ENCODE peak calls at places on chromosomes 11 and 22, in five cellular contexts. B is neuronal stem cell, X is osteoblast, K is tibial nerve, F is stomach. A is an unnamed sample.
A peak's percentile ranks its signal among the peaks of the same experiment; 100 is the strongest.

GRCh38 chr22:31661851-31662667 is at the start of gene PISD:
- DNase-seq in F (peak; percentile 98), X (peak; percentile 96), B (peak; percentile 92), K (peak; percentile 94), A (peak; percentile 97)

GRCh38 chr11:47860526-47860925 is 12.4 kb upstream of the NUP160 start:
- DNase-seq in X (no peak), B (no peak), F (no peak), K (no peak), A (no peak)

GRCh38 chr11:67076202-67076601 is 19.6 kb downstream of the RHOD start:
- DNase-seq in F (no peak), X (no peak), B (no peak), K (no peak), A (no peak)

GRCh38 chr22:30481711-30482110 is 9.9 kb upstream of the SEC14L3 start:
- DNase-seq in F (no peak), B (no peak), K (no peak), X (peak; percentile 80), A (no peak)

GRCh38 chr11:102761646-102762238 is 18.7 kb downstream of the MMP10 start:
- DNase-seq in K (no peak), F (no peak), B (peak; percentile 11), X (no peak), A (no peak)

GRCh38 chr22:20985720-20986119 is 3.6 kb downstream of the LZTR1 start:
- DNase-seq in B (no peak), F (no peak), X (no peak), K (no peak), A (no peak)

GRCh38 chr11:47216141-47216798 is 1.5 kb downstream of the DDB2 start:
- DNase-seq in K (no peak), B (no peak), F (peak; percentile 69), X (peak; percentile 92), A (no peak)

GRCh38 chr22:44712156-44712555 is 10.2 kb downstream of the PRR5 start:
- DNase-seq in K (no peak), B (no peak), F (no peak), X (no peak), A (no peak)

GRCh38 chr11:86068138-86068861 is 584 bp downstream of the PICALM start:
- DNase-seq in F (peak; percentile 32), X (peak; percentile 73), K (peak; percentile 19), B (peak; percentile 23), A (peak; percentile 55)

GRCh38 chr11:126930100-126930841 is 70.3 kb downstream of the KIRREL3 start:
- DNase-seq in F (no peak), X (no peak), K (no peak), B (no peak), A (no peak)

GRCh38 chr11:67277231-67277961 is 11.1 kb downstream of the GRK2 start:
- DNase-seq in K (peak; percentile 86), X (peak; percentile 98), B (no peak), F (peak; percentile 91), A (peak; percentile 95)

GRCh38 chr11:66694732-66695207 is 17.1 kb upstream of the RBM4B start:
- DNase-seq in K (peak; percentile 80), B (peak; percentile 92), F (peak; percentile 93), X (peak; percentile 100), A (peak; percentile 95)

GRCh38 chr11:88357323-88358039 is 19.9 kb upstream of the CTSC start:
- DNase-seq in F (no peak), K (no peak), B (no peak), X (peak; percentile 78), A (no peak)

GRCh38 chr11:30107899-30108298 is 91.1 kb upstream of the KCNA4 start:
- DNase-seq in K (no peak), X (peak; percentile 80), F (no peak), B (no peak), A (no peak)

GRCh38 chr11:10612217-10612862 is 43.9 kb upstream of the LYVE1 start:
- DNase-seq in K (no peak), B (no peak), F (no peak), X (no peak), A (no peak)

GRCh38 chr11:101346591-101346990 is 217.0 kb upstream of the PGR start:
- DNase-seq in X (no peak), K (no peak), B (no peak), F (no peak), A (no peak)

GRCh38 chr11:120229451-120230424 is 10.2 kb upstream of the POU2F3 start:
- DNase-seq in F (no peak), X (peak; percentile 79), B (no peak), K (no peak), A (peak; percentile 78)

GRCh38 chr11:12995211-12995610 is 13.9 kb upstream of the RASSF10 start:
- DNase-seq in F (no peak), X (no peak), B (no peak), K (no peak), A (no peak)

GRCh38 chr22:44132724-44133123 is 48.0 kb upstream of the PARVG start:
- DNase-seq in K (no peak), F (no peak), X (no peak), B (no peak), A (peak; percentile 81)

GRCh38 chr11:70070736-70071135 is 7.4 kb upstream of the ANO1 start:
- DNase-seq in F (peak; percentile 20), K (no peak), B (no peak), X (peak; percentile 64), A (no peak)

GRCh38 chr22:33658775-33659174 is 261.5 kb downstream of the LARGE1 start:
- DNase-seq in F (no peak), B (no peak), K (no peak), X (no peak), A (no peak)

GRCh38 chr11:79458712-79459111 is 17.9 kb upstream of the TENM4 start:
- DNase-seq in F (no peak), B (no peak), X (no peak), K (no peak), A (no peak)
- H3K4me3 ChIP-seq in F (no peak overlapping the region), B (no peak overlapping the region), X (no peak overlapping the region), K (no peak overlapping the region), A (no peak overlapping the region)

GRCh38 chr11:72243173-72243566 is 806 bp downstream of the PHOX2A start:
- DNase-seq in X (no peak), B (no peak), K (no peak), F (no peak), A (peak; percentile 64)
- H3K4me3 ChIP-seq in X (no peak overlapping the region), B (no peak overlapping the region), K (no peak overlapping the region), F (no peak overlapping the region), A (peak overlapping the region; percentile 61)

GRCh38 chr22:19933328-19934241 is 8.0 kb upstream of the COMT start:
- DNase-seq in B (no peak), X (no peak), F (no peak), K (no peak), A (no peak)

GRCh38 chr22:19936513-19936912 is 5.1 kb upstream of the COMT start:
- DNase-seq in B (no peak), F (no peak), X (no peak), K (no peak), A (no peak)

GRCh38 chr22:19941365-19942070 is at the start of the genes COMT and TXNRD2:
- DNase-seq in B (no peak), K (peak; percentile 42), X (peak; percentile 97), F (peak; percentile 81), A (peak; percentile 60)

GRCh38 chr22:19940536-19941364 is 822 bp upstream of the COMT start:
- DNase-seq in X (peak; percentile 91), B (no peak), K (no peak), F (no peak), A (peak; percentile 31)

GRCh38 chr22:19937616-19938473 is 3.7 kb upstream of the COMT start:
- DNase-seq in F (peak; percentile 81), X (no peak), K (no peak), B (no peak), A (no peak)
- H3K4me3 ChIP-seq in F (no peak overlapping the region), X (no peak overlapping the region), K (no peak overlapping the region), B (no peak overlapping the region), A (no peak overlapping the region)

GRCh38 chr11:18650353-18650752 is 16.2 kb upstream of the SPTY2D1 start:
- DNase-seq in B (no peak), K (no peak), F (no peak), X (no peak), A (no peak)

GRCh38 chr11:18650859-18651557 is 16.9 kb upstream of the SPTY2D1 start:
- DNase-seq in B (peak; percentile 21), F (peak; percentile 57), K (no peak), X (peak; percentile 39), A (peak; percentile 73)
- H3K4me3 ChIP-seq in B (no peak overlapping the region), F (no peak overlapping the region), K (no peak overlapping the region), X (no peak overlapping the region), A (no peak overlapping the region)

DNA sequence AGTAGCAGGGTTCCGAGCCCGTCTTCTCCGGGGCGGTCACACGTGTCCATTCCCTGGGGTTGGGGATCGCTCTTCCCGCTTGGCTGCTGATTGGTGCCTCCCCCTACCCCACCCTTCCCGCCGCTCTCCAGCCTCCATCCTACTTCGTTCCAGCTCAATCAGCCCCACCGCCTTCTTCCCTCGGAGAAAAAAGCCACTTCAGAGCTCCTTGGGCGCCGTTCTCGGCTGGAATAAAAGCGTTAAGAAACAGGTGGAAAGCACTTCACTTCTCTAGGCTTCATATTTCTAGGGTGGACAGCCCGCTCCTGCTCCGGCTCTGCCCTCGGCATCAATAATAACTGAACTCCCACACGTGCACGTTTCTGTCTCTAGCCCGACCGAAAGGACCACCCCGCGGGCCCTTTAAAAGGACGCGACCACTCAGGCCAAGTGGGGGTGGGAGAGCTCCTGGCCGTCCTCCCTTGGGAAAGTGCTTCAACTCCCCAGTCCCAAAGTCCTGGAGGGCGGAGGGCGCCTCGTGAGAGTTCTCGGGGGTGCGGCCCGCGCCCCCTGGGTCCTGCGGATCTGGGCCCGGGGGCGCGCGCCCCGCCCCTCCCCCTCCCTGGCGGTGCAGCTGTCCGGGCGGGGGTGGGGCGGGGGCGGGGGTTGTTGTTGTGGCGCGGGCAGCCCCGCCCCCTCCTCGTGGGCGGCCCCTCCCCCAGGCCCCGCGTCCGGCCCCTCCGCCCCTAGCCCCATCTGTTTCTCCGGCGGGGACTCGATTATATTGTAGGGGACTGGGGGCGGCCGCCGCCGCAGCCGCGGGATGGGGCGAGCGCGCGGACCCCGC is at the start of gene CECR2:
- DNase-seq in B (peak; percentile 90), K (no peak), X (no peak), F (no peak), A (peak; percentile 96)
- H3K4me3 ChIP-seq in B (peak within 1 kb of the TSS; percentile 62), K (peak within 1 kb of the TSS; percentile 75), X (no peak within 1 kb of the TSS), F (peak within 1 kb of the TSS; percentile 58), A (peak within 1 kb of the TSS; percentile 84)

GRCh38 chr22:50014655-50015401 is 2.3 kb upstream of the IL17REL start:
- DNase-seq in X (peak; percentile 65), B (no peak), F (no peak), K (no peak), A (peak; percentile 79)
- H3K4me3 ChIP-seq in X (no peak overlapping the region), B (no peak overlapping the region), F (peak overlapping the region; percentile 22), K (no peak overlapping the region), A (peak overlapping the region; percentile 32)

GRCh38 chr11:96049426-96049825 is 125.5 kb upstream of the MTMR2 start:
- DNase-seq in X (peak; percentile 86), B (no peak), F (no peak), K (no peak), A (no peak)

GRCh38 chr11:96050435-96051182 is 126.7 kb upstream of the MTMR2 start:
- DNase-seq in X (no peak), F (no peak), K (no peak), B (no peak), A (no peak)

GRCh38 chr11:96044747-96045146 is 120.8 kb upstream of the MTMR2 start:
- DNase-seq in B (no peak), K (no peak), X (no peak), F (no peak), A (no peak)

GRCh38 chr11:96044311-96044710 is 120.4 kb upstream of the MTMR2 start:
- DNase-seq in F (no peak), X (no peak), K (no peak), B (no peak), A (no peak)

GRCh38 chr11:96045622-96046456 is 121.9 kb upstream of the MTMR2 start:
- DNase-seq in X (peak; percentile 76), B (no peak), F (peak; percentile 42), K (peak; percentile 15), A (peak; percentile 73)
- H3K4me3 ChIP-seq in X (peak overlapping the region; percentile 54), B (no peak overlapping the region), F (peak overlapping the region; percentile 15), K (peak overlapping the region; percentile 42), A (no peak overlapping the region)